ENCODE peak calls at places on chromosomes 12 and 14, in seven cellular contexts. W, U, X, R, S, J and C are unnamed samples.

GRCh38 chr14:99936056-99936455 is 129.2 kb upstream of the EVL start:
- DNase-seq in W (no peak), U (no peak), X (no peak), R (no peak), S (no peak), J (no peak), C (no peak)

GRCh38 chr12:68873316-68873715 is 59.7 kb downstream of the CPM start:
- DNase-seq in W (no peak), U (no peak), X (no peak), R (no peak), S (no peak), J (no peak), C (no peak)

GRCh38 chr12:27257104-27257848 is 13.2 kb downstream of the STK38L start:
- DNase-seq in W (no peak), U (no peak), X (no peak), R (no peak), S (no peak), J (no peak), C (no peak)

GRCh38 chr14:23322568-23323517 is 1.6 kb downstream of the PABPN1 start:
- DNase-seq in W (no peak), U (no peak), X (no peak), R (no peak), S (no peak), J (no peak), C (no peak)

GRCh38 chr14:24734917-24735500 is 101.0 kb upstream of the GZMB start:
- DNase-seq in W (no peak), U (no peak), X (peak), R (peak), S (peak), J (no peak), C (peak)

GRCh38 chr12:10672231-10672868 is 1.5 kb downstream of the STYK1 start:
- DNase-seq in W (no peak), U (no peak), X (no peak), R (no peak), S (no peak), J (no peak), C (no peak)

GRCh38 chr12:83197483-83197914 is 510.8 kb downstream of the TMTC2 start:
- DNase-seq in W (no peak), U (no peak), X (no peak), R (no peak), S (no peak), J (no peak), C (no peak)

GRCh38 chr14:98949506-98950135 is 322.4 kb downstream of the BCL11B start:
- DNase-seq in W (no peak), U (peak), X (no peak), R (no peak), S (no peak), J (no peak), C (no peak)

GRCh38 chr12:13376627-13377373 is 180.3 kb downstream of the EMP1 start:
- DNase-seq in W (no peak), U (no peak), X (no peak), R (no peak), S (no peak), J (no peak), C (no peak)

GRCh38 chr12:63845726-63846125 is 1.2 kb downstream of the SRGAP1 start:
- DNase-seq in W (no peak), U (no peak), X (no peak), R (peak), S (no peak), J (no peak), C (no peak)

GRCh38 chr12:129927316-129927900 is 23.6 kb upstream of the TMEM132D start:
- DNase-seq in W (no peak), U (no peak), X (no peak), R (no peak), S (no peak), J (no peak), C (no peak)

GRCh38 chr14:103828315-103828967 is 18.9 kb downstream of the PPP1R13B start:
- DNase-seq in W (peak), U (no peak), X (peak), R (no peak), S (no peak), J (no peak), C (no peak)
- H3K27ac ChIP-seq in W (peak), U (no peak), X (no peak), R (peak), S (no peak), J (no peak), C (no peak)

DNA sequence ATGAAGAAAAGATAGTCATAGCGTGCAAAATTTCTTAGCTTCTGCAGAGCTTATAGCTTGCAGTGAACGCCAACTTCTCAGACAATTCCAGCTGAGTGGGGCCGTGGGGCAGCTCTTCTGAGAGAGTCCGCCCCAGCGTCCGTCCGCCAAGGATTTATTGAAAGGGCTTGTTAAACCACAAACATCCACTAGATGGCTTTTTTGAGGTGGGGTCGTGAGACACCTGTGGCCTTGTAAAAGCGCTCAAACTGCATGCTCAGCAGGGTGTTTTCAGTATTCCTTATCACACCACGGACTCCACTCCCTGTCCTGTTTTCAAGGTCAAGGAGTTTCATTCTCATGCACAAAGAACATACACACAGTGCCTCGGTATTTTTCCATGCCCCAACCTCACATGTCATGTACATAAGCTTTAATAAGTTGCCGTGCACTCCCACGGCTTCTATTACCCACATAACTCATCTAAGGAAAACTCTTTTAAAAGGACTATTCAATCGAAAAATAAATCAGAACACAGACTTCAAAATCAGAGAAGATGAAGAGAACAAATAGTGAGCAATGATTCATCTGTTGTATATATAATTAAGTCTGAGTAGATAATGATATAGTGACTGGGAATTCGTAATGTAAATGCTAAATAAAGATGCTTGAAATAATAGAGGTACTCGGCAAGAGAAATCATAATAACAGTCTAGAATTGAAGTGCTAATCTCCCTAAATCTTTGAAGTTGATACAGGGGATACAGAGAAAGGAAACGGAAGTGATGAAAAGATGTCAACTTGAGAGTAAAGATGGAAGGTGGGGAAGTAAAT is 46.7 kb downstream of the WBP11 start:
- DNase-seq in W (no peak), U (no peak), X (no peak), R (peak), S (no peak), J (no peak), C (no peak)
- TF ChIP-seq CTCF in W (peak), U (no peak), X (peak), R (peak), S (no peak), J (no peak), C (peak)

GRCh38 chr12:108704527-108704926 is 26.8 kb downstream of the CORO1C start:
- DNase-seq in W (no peak), U (no peak), X (no peak), R (no peak), S (no peak), J (no peak), C (no peak)

GRCh38 chr12:108699955-108700563 is 31.3 kb downstream of the CORO1C start:
- DNase-seq in W (no peak), U (no peak), X (no peak), R (no peak), S (no peak), J (no peak), C (no peak)

GRCh38 chr12:108701779-108702435 is 29.4 kb downstream of the CORO1C start:
- DNase-seq in W (no peak), U (no peak), X (no peak), R (peak), S (no peak), J (no peak), C (no peak)

GRCh38 chr12:108700833-108701450 is 30.4 kb downstream of the CORO1C start:
- DNase-seq in W (no peak), U (no peak), X (no peak), R (no peak), S (no peak), J (no peak), C (no peak)

GRCh38 chr12:108702534-108702933 is 28.8 kb downstream of the CORO1C start:
- DNase-seq in W (no peak), U (no peak), X (no peak), R (no peak), S (no peak), J (no peak), C (no peak)
- H3K27ac ChIP-seq in W (peak), U (peak), X (no peak), R (peak), S (no peak), J (peak), C (peak)

DNA sequence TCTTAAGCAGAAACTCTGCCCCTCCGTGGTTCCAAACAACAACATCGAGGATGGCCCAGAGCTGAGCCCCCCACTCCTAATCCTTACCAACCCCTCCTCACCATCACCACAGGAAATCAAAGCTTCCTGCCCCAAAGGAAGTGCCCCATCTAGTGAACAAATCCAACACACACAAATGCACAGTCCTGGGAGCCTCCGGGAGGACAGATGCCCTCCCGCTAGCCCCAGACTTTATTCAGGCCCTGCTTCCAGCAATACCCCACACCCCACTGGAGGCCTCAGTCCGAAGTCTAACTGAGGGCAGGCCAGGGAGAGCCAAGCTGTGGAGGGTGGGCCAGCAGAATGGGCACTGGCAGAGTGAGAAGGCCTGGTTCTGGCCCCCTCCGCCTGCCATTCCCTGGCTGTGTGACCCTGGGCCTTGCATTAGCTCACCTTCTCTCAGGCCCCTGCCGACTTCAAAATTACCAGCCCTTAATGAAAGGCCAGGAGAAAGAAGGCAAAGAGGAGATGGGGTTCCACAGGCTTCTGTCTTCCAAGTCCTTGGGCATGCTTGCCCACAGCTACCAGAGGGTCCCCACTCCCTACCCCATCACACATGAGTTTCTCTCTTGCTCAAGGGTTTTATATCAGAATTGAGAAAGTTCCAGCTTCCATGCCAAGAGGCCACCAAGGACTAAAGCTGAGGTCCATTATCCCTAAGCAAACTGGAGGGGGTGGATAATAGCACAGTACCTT is 2.3 kb downstream of the HDAC7 start:
- DNase-seq in W (peak), U (no peak), X (no peak), R (no peak), S (no peak), J (peak), C (no peak)
- TF ChIP-seq CTCF in W (peak), U (no peak), X (no peak), R (peak), S (no peak), J (no peak), C (peak)